ENCODE peak calls at places on chromosomes 6 and 20, in five cellular contexts. X is A549, J is suprapubic skin, G is body of pancreas, W is prostate gland. B is an unnamed sample. For H3K9me3, the result is how much of the 10 kb centered on the place peaks cover.

GRCh38 chr20:49276201-49276894 is 1.5 kb downstream of the ZNFX1 start:
- DNase-seq in X (no peak), J (no peak), G (no peak), W (no peak), B (no peak)

GRCh38 chr20:49475979-49476378 is 6.5 kb downstream of the KCNB1 start:
- DNase-seq in X (no peak), J (no peak), G (no peak), W (no peak), B (no peak)

GRCh38 chr6:29708432-29709177 is 14.6 kb upstream of the HLA-F start:
- DNase-seq in X (no peak), J (no peak), G (peak), W (no peak), B (peak)

GRCh38 chr6:97095466-97095865 is 170.9 kb downstream of the KLHL32 start:
- DNase-seq in X (no peak), J (no peak), G (no peak), W (no peak), B (no peak)

GRCh38 chr6:11772109-11772830 is 6.3 kb downstream of the ADTRP start:
- DNase-seq in X (peak), J (no peak), G (no peak), W (peak), B (peak)

GRCh38 chr6:2042951-2043648 is 202.3 kb downstream of the GMDS start:
- DNase-seq in X (no peak), J (no peak), G (no peak), W (no peak), B (no peak)

GRCh38 chr6:157568702-157569101 is 187.7 kb downstream of the ZDHHC14 start:
- DNase-seq in X (no peak), J (no peak), G (no peak), W (no peak), B (no peak)

GRCh38 chr6:41222513-41222912 is 5.6 kb upstream of the TREML4 start:
- DNase-seq in X (no peak), J (no peak), G (no peak), W (no peak), B (no peak)

GRCh38 chr6:170176621-170177382 is 114.1 kb downstream of the DLL1 start:
- DNase-seq in X (peak), J (peak), G (no peak), W (peak), B (peak)

GRCh38 chr20:38892091-38892981 is 33.9 kb upstream of the FAM83D start:
- DNase-seq in X (no peak), J (no peak), G (no peak), W (no peak), B (peak)

GRCh38 chr6:15962449-15962764 is 166.5 kb upstream of the MYLIP start:
- DNase-seq in X (no peak), J (no peak), G (no peak), W (no peak), B (no peak)

GRCh38 chr6:14120556-14120955 is 3.0 kb downstream of the CD83 start:
- DNase-seq in X (no peak), J (no peak), G (no peak), W (no peak), B (no peak)

GRCh38 chr6:154479388-154480143 is 30.9 kb downstream of the CNKSR3 start:
- DNase-seq in X (no peak), J (no peak), G (no peak), W (no peak), B (no peak)

GRCh38 chr6:45791600-45792168 is 224.0 kb downstream of the CLIC5 start:
- DNase-seq in X (no peak), J (no peak), G (no peak), W (no peak), B (no peak)

DNA sequence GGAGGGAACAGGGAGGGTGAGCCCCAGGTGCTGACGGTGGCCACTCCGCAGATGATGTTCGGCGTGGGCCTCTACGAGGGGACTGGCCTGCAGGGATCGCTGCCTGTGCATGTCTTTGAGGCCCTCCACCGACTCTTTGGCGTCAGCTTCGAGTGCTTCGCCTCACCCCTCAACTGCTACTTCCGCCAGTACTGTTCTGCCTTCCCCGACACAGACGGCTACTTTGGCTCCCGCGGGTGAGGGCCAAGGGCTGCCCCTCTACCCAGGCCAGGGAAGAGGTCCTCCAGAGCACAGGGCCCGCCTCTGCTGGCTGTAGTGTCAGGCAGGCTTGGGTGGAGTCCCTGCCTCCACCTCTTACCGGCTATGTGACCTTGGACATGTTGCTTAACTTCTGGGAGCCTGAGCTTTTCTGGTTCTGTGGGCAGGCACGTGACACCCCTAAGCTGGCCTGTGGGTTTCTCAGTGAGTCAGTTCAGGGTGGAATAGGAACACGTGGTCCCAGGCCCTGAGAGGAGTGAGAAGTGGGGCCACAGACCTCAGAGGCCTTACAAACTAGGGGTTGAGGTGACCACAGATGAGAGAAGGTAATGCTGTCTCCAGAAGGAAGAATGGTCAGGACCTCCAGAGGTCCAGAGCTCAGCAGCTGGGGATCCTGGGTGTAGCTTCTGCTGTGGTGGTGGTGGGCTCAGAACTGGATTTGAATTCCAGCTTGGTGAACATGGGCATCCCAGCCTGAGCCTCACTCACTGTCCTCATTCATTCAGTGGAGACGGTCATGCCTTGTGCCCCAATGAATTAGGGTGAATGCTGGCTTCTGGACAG is 11.9 kb downstream of the PCIF1 start:
- DNase-seq in X (no peak), J (no peak), G (peak), W (no peak), B (peak)
- TF ChIP-seq POLR2A in X (no peak), J (no peak), G (no peak), W (no peak), B (no peak)

GRCh38 chr20:56151834-56152233 is 96.7 kb upstream of the MC3R start:
- DNase-seq in X (no peak), J (no peak), G (no peak), W (no peak), B (no peak)

GRCh38 chr20:56157530-56158203 is 90.9 kb upstream of the MC3R start:
- DNase-seq in X (no peak), J (no peak), G (no peak), W (no peak), B (no peak)

GRCh38 chr20:56158489-56158888 is 90.0 kb upstream of the MC3R start:
- DNase-seq in X (no peak), J (no peak), G (no peak), W (no peak), B (no peak)

GRCh38 chr20:56160956-56161355 is 87.6 kb upstream of the MC3R start:
- DNase-seq in X (no peak), J (no peak), G (no peak), W (no peak), B (no peak)

GRCh38 chr20:56155625-56156024 is 92.9 kb upstream of the MC3R start:
- DNase-seq in X (no peak), J (no peak), G (no peak), W (no peak), B (no peak)
- H3K9me3 ChIP-seq in X (under half), J (under half), G (under half), W (under half), B (under half)

DNA sequence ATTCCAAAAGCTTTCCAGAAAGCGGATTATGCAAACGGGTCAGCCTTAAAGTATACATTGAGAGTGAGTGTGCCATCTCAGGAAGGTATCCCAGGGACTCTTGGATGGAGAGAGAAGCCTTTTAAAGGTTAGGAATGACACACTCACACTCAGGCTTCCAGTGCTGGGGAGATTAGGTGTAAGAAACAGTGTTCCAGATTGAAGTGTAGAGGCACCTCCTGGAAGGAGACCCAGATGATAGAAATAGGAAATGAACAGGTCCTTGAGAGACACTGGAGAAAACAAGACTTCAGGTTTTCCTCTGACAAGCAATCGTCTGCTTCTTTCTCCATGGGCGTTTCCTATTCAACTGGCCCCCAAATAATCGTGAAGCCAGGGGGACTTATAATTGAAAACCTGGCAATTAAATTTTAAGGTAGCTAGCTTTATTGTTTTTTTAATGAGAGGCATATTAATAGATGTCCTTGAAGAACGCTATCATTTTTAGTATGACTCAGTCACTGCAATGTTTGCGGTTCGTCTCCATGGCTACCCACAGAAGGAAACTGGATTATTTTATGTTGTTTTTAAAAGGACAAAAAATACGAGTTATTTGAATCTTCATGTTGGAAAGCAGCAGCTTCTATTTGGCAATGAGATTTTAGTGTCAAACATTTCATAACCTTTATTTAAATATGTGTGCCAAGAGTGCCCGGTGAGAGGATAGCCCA is 85.3 kb downstream of the TRMT6 start:
- DNase-seq in X (peak), J (no peak), G (peak), W (no peak), B (no peak)
- TF ChIP-seq POLR2A in X (no peak), J (no peak), G (no peak), W (no peak), B (no peak)

GRCh38 chr20:31237763-31238162 is 19.7 kb upstream of the DEFB115 start:
- DNase-seq in X (no peak), J (no peak), G (no peak), W (no peak), B (no peak)

GRCh38 chr20:31236953-31237352 is 20.5 kb upstream of the DEFB115 start:
- DNase-seq in X (no peak), J (no peak), G (no peak), W (no peak), B (no peak)

GRCh38 chr20:31239139-31239538 is 18.3 kb upstream of the DEFB115 start:
- DNase-seq in X (no peak), J (no peak), G (no peak), W (no peak), B (no peak)
- H3K9me3 ChIP-seq in X (under half), J (under half), G (under half), W (under half), B (under half)

GRCh38 chr6:43724354-43724753 is 36.8 kb upstream of the MRPS18A start:
- DNase-seq in X (no peak), J (no peak), G (no peak), W (no peak), B (no peak)

GRCh38 chr6:43723737-43724295 is 36.2 kb upstream of the MRPS18A start:
- DNase-seq in X (peak), J (no peak), G (peak), W (peak), B (peak)

GRCh38 chr6:43725643-43726580 is 38.3 kb upstream of the MRPS18A start:
- DNase-seq in X (no peak), J (no peak), G (no peak), W (no peak), B (peak)

GRCh38 chr6:43722920-43723565 is 35.5 kb upstream of the MRPS18A start:
- DNase-seq in X (no peak), J (no peak), G (no peak), W (no peak), B (no peak)

GRCh38 chr6:43724914-43725642 is 37.5 kb upstream of the MRPS18A start:
- DNase-seq in X (no peak), J (peak), G (peak), W (peak), B (peak)
- TF ChIP-seq POLR2A in X (no peak), J (no peak), G (no peak), W (peak), B (peak)

DNA sequence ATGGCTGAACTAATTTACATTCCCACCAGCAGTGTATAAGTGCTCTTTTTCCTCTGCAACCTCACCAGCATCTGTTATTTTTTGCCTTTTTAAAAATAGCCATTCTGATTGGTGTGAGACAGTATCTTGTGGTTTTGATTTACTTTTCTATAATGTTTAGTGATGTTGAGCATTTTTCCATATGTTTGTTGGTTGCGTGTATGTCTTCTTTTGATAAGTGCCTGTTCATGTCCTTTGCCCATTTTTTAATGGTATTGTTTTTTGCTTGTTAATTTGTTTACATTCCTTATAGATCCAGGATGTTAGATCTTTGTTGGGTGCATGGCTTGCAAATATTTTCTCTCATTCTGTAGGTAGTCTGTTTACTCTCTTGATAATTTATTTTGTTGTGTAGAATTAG is 169.9 kb downstream of the PRL start:
- DNase-seq in X (no peak), J (no peak), G (no peak), W (no peak), B (no peak)
- H3K9me3 ChIP-seq in X (under half), J (under half), G (under half), W (under half), B (under half)

DNA sequence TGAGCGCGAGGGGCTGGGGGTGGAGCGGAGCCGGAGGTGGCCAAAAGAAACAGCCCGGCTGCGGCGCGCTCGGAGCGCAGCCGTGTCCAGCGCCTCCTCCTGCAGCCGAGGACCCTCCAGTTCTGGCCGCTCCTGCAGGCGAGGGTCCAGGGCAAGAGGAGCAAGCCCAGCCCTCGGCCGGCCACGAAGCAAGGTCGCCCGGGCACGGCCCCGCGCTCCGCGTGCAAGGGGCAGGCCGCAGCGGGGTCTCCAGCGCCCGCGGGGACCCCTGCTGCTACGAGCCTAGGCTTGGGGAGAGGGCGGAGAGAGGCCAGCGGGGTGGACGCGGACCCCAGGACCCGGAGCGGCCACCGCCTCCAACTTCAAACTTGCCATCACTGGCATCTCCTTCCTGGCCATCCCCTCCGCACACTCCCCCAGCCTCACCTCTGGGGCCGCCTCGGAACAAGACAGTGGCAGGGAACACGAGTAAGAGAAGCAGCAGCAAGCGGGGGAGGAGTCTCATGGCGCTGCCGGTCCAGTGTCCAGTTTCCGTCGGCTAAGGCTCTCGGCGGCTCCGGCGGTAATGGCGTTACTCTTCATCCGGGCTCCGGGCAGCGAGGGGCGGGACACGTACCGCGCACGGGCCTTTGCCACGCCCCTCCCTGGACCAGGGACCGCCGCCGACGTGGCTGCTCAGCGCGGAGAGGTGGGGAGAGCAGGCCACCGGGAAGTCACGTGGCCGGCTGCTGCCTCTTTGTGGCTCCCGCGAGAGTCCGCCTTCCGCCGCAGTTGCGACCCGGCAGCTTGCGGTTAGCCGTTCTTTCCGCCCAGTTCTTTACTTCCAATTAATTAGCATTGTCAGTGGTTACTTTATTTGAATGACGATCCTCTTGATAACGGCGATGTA is at the start of gene SSR1:
- DNase-seq in X (peak), J (peak), G (peak), W (peak), B (peak)
- TF ChIP-seq POLR2A in X (peak), J (no peak), G (peak), W (peak), B (peak)